ENCODE peak calls at places on chromosomes 7 and 10, in seven cellular contexts. N is cardiac fibroblast, A is fibroblast of lung, K is foreskin fibroblast, J is glutamatergic neuron, V is adrenal gland, H is progenitor cell of endocrine pancreas. Z is an unnamed sample.

GRCh38 chr10:44180321-44181154 is 204.4 kb downstream of the CXCL12 start:
- DNase-seq in N (peak), A (peak), K (peak), J (no peak), V (no peak), H (no peak), Z (no peak)

GRCh38 chr7:4144801-4145470 is 537.2 kb upstream of the FOXK1 start:
- DNase-seq in N (peak), A (peak), K (peak), J (peak), V (peak), H (no peak), Z (no peak)

GRCh38 chr10:329361-330099 is 194.3 kb downstream of the ZMYND11 start:
- DNase-seq in N (peak), A (peak), K (peak), J (peak), V (peak), H (no peak), Z (no peak)

GRCh38 chr10:11210211-11210922 is 192.7 kb downstream of the CELF2 start:
- DNase-seq in N (no peak), A (no peak), K (peak), J (no peak), V (no peak), H (no peak), Z (no peak)

GRCh38 chr7:116083791-116084190 is 53.2 kb upstream of the TFEC start:
- DNase-seq in N (no peak), A (no peak), K (no peak), J (no peak), V (no peak), H (no peak), Z (no peak)

GRCh38 chr10:11025978-11026377 is 8.3 kb downstream of the CELF2 start:
- DNase-seq in N (no peak), A (no peak), K (no peak), J (no peak), V (no peak), H (no peak), Z (no peak)

GRCh38 chr10:117271427-117271826 is 30.5 kb downstream of the SLC18A2 start:
- DNase-seq in N (peak), A (no peak), K (peak), J (no peak), V (no peak), H (no peak), Z (no peak)

GRCh38 chr7:90411510-90411909 is 8.2 kb downstream of the CLDN12 start:
- DNase-seq in N (no peak), A (no peak), K (peak), J (no peak), V (no peak), H (no peak), Z (no peak)

GRCh38 chr7:65233409-65234034 is 140.1 kb upstream of the ZNF92 start:
- DNase-seq in N (no peak), A (no peak), K (no peak), J (no peak), V (no peak), H (no peak), Z (no peak)

GRCh38 chr7:100048680-100049079 is 894 bp upstream of the ZSCAN21 start:
- DNase-seq in N (no peak), A (no peak), K (no peak), J (no peak), V (no peak), H (no peak), Z (no peak)

GRCh38 chr7:116524609-116525297 is at the start of gene CAV1:
- DNase-seq in N (peak), A (peak), K (peak), J (peak), V (peak), H (peak), Z (no peak)

GRCh38 chr7:32536585-32536984 is 41.3 kb downstream of the AVL9 start:
- DNase-seq in N (peak), A (peak), K (peak), J (no peak), V (no peak), H (no peak), Z (no peak)

GRCh38 chr10:23047201-23048050 is 48.0 kb upstream of the MSRB2 start:
- DNase-seq in N (peak), A (peak), K (peak), J (no peak), V (no peak), H (no peak), Z (no peak)

GRCh38 chr7:3955751-3956696 is 655.0 kb downstream of the SDK1 start:
- DNase-seq in N (peak), A (peak), K (peak), J (no peak), V (no peak), H (no peak), Z (no peak)

GRCh38 chr10:15540729-15541128 is 169.6 kb upstream of the FAM171A1 start:
- DNase-seq in N (no peak), A (no peak), K (no peak), J (no peak), V (no peak), H (no peak), Z (no peak)

GRCh38 chr7:134174797-134175261 is 47.7 kb downstream of the LRGUK start:
- DNase-seq in N (peak), A (peak), K (peak), J (no peak), V (no peak), H (no peak), Z (no peak)

GRCh38 chr10:45675388-45675787 is 2.8 kb upstream of the ZFAND4 start:
- DNase-seq in N (no peak), A (no peak), K (no peak), J (no peak), V (no peak), H (no peak), Z (no peak)

GRCh38 chr10:77131214-77131613 is 506.4 kb downstream of the KCNMA1 start:
- DNase-seq in N (no peak), A (peak), K (peak), J (no peak), V (no peak), H (no peak), Z (no peak)

GRCh38 chr7:79304711-79305110 is 148.8 kb downstream of the MAGI2 start:
- DNase-seq in N (no peak), A (no peak), K (no peak), J (no peak), V (no peak), H (no peak), Z (no peak)

GRCh38 chr7:41817386-41817785 is 114.5 kb upstream of the INHBA start:
- DNase-seq in N (no peak), A (no peak), K (peak), J (no peak), V (no peak), H (no peak), Z (no peak)

GRCh38 chr7:7562736-7563135 is 3.9 kb upstream of the MIOS start:
- DNase-seq in N (peak), A (peak), K (peak), J (no peak), V (peak), H (no peak), Z (no peak)

GRCh38 chr7:114554781-114555537 is 140.3 kb downstream of the FOXP2 start:
- DNase-seq in N (peak), A (peak), K (peak), J (no peak), V (no peak), H (no peak), Z (no peak)

GRCh38 chr7:142776206-142776844 is 5.6 kb downstream of the PRSS2 start:
- DNase-seq in N (peak), A (peak), K (peak), J (no peak), V (no peak), H (no peak), Z (no peak)

GRCh38 chr10:128982179-128982915 is 484.7 kb upstream of the MGMT start:
- DNase-seq in N (no peak), A (no peak), K (no peak), J (peak), V (no peak), H (no peak), Z (no peak)

GRCh38 chr10:35705671-35706070 is 63.6 kb upstream of the FZD8 start:
- DNase-seq in N (no peak), A (no peak), K (no peak), J (no peak), V (no peak), H (no peak), Z (no peak)

GRCh38 chr7:36474283-36475010 is 84.8 kb downstream of the ANLN start:
- DNase-seq in N (peak), A (no peak), K (peak), J (no peak), V (no peak), H (no peak), Z (no peak)

GRCh38 chr7:70829221-70830059 is 302.5 kb upstream of the GALNT17 start:
- DNase-seq in N (peak), A (peak), K (peak), J (peak), V (peak), H (peak), Z (peak)

GRCh38 chr7:116030626-116031276 is at the start of gene TFEC:
- DNase-seq in N (peak), A (peak), K (peak), J (no peak), V (no peak), H (no peak), Z (no peak)

GRCh38 chr7:139603282-139603681 is 79.8 kb downstream of the CLEC2L start:
- DNase-seq in N (no peak), A (no peak), K (no peak), J (no peak), V (no peak), H (no peak), Z (no peak)

GRCh38 chr7:94375713-94376112 is 19.0 kb upstream of the COL1A2 start:
- DNase-seq in N (peak), A (peak), K (peak), J (no peak), V (no peak), H (no peak), Z (no peak)

GRCh38 chr7:15602236-15602635 is 40.4 kb upstream of the AGMO start:
- DNase-seq in N (peak), A (peak), K (peak), J (no peak), V (no peak), H (no peak), Z (no peak)

GRCh38 chr10:62233494-62234283 is 35.0 kb downstream of the RTKN2 start:
- DNase-seq in N (peak), A (no peak), K (peak), J (no peak), V (no peak), H (no peak), Z (no peak)

GRCh38 chr7:54838540-54838925 is 79.5 kb upstream of the SEC61G start:
- DNase-seq in N (no peak), A (no peak), K (no peak), J (no peak), V (no peak), H (no peak), Z (no peak)

GRCh38 chr10:24811906-24812305 is 88.2 kb upstream of the ARHGAP21 start:
- DNase-seq in N (peak), A (no peak), K (peak), J (no peak), V (no peak), H (no peak), Z (no peak)

GRCh38 chr10:64368298-64368697 is 847.1 kb downstream of the REEP3 start:
- DNase-seq in N (no peak), A (no peak), K (no peak), J (no peak), V (no peak), H (no peak), Z (no peak)

GRCh38 chr10:49298990-49299815 is at the start of gene C10orf71:
- DNase-seq in N (no peak), A (no peak), K (no peak), J (no peak), V (no peak), H (no peak), Z (no peak)

GRCh38 chr7:13933106-13933505 is 56.4 kb downstream of the ETV1 start:
- DNase-seq in N (peak), A (peak), K (no peak), J (no peak), V (no peak), H (no peak), Z (no peak)

GRCh38 chr7:128794020-128794419 is 2.3 kb downstream of the CCDC136 start:
- DNase-seq in N (no peak), A (no peak), K (no peak), J (no peak), V (no peak), H (no peak), Z (no peak)

GRCh38 chr7:66142334-66142733 is 27.7 kb downstream of the CRCP start:
- DNase-seq in N (no peak), A (no peak), K (no peak), J (no peak), V (peak), H (no peak), Z (no peak)

GRCh38 chr10:115093776-115094361 is 704 bp downstream of the ATRNL1 start:
- DNase-seq in N (no peak), A (peak), K (peak), J (peak), V (peak), H (peak), Z (no peak)

GRCh38 chr10:31419394-31420063 is 100.5 kb downstream of the ZEB1 start:
- DNase-seq in N (peak), A (peak), K (peak), J (no peak), V (no peak), H (no peak), Z (no peak)

GRCh38 chr10:31424473-31424872 is 105.5 kb downstream of the ZEB1 start:
- DNase-seq in N (no peak), A (no peak), K (no peak), J (no peak), V (no peak), H (no peak), Z (no peak)

GRCh38 chr10:31426425-31426824 is 107.4 kb downstream of the ZEB1 start:
- DNase-seq in N (peak), A (peak), K (peak), J (no peak), V (no peak), H (no peak), Z (no peak)

GRCh38 chr10:31421322-31421721 is 102.3 kb downstream of the ZEB1 start:
- DNase-seq in N (no peak), A (no peak), K (no peak), J (no peak), V (no peak), H (no peak), Z (no peak)

GRCh38 chr10:31422634-31423033 is 103.6 kb downstream of the ZEB1 start:
- DNase-seq in N (no peak), A (no peak), K (no peak), J (no peak), V (no peak), H (no peak), Z (no peak)
- TF ChIP-seq CTCF in N (no peak), A (no peak), K (no peak), J (no peak), V (no peak), H (no peak), Z (no peak)

GRCh38 chr10:127153166-127153565 is 43.2 kb downstream of the INSYN2A start:
- DNase-seq in N (no peak), A (peak), K (peak), J (no peak), V (peak), H (no peak), Z (no peak)

GRCh38 chr10:127150136-127150535 is 46.3 kb downstream of the INSYN2A start:
- DNase-seq in N (no peak), A (peak), K (peak), J (no peak), V (no peak), H (no peak), Z (no peak)

GRCh38 chr10:127149613-127150081 is 46.7 kb downstream of the INSYN2A start:
- DNase-seq in N (no peak), A (peak), K (peak), J (no peak), V (no peak), H (no peak), Z (no peak)

GRCh38 chr10:127151981-127152699 is 44.3 kb downstream of the INSYN2A start:
- DNase-seq in N (no peak), A (peak), K (peak), J (no peak), V (no peak), H (no peak), Z (no peak)

DNA sequence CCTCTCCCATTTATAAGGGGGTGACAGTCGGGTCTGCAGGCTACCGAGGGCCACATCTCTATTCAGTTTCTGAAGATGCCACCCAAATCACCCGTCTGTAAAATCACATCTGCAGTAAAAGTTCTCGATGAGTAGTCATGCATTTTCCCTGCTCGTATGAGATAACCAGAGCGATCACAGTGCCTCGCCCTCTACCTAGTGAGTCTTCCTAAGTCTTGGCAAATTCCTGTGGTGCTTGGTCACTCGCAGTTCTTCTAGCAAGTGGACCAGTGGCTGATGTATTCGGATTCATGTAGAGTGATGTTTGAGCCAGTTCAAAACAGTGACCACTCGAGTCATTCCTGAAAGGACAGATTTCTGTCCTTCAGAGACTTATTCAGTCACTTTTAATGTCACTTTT is 44.9 kb downstream of the INSYN2A start:
- DNase-seq in N (no peak), A (no peak), K (no peak), J (no peak), V (no peak), H (no peak), Z (no peak)
- TF ChIP-seq CTCF in N (no peak), A (no peak), K (no peak), J (no peak), V (no peak), H (no peak), Z (no peak)

GRCh38 chr10:95907454-95908253 is at the start of gene CC2D2B:
- DNase-seq in N (peak), A (peak), K (peak), J (peak), V (peak), H (peak), Z (peak)
- TF ChIP-seq CTCF in N (no peak), A (no peak), K (no peak), J (no peak), V (no peak), H (peak), Z (peak)

DNA sequence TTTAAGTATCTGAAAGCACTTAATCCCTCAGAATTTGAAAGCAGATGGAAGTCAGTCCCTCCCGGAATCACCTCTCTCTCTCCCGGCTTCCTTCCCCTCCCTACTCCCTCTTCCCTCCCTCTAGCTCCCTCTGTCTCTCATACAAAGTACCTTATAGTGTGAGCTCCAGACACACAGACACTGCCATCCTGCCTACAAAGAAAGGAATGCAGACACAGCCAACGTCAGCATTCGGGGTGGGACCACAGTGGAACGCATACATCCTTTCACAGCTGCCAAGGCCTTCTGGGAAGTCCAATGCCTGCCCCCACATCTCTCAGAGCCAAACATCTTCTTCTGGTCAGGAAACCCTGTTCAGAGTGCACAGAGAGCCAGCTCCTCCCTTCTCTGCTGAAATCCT is 9.3 kb downstream of the NOD1 start:
- DNase-seq in N (peak), A (peak), K (peak), J (no peak), V (peak), H (no peak), Z (no peak)
- TF ChIP-seq CTCF in N (peak), A (peak), K (peak), J (no peak), V (peak), H (peak), Z (peak)